ENCODE peak calls at places on chromosomes 5 and 9, in nine cellular contexts. One of them, this sample, is unnamed.
A peak's percentile ranks its signal among the peaks of the same experiment; 100 is the strongest.

GRCh38 chr9:105344283-105344682 is 99.8 kb downstream of the SLC44A1 start:
- DNase-seq in Caki2: no peak
- DNase-seq in lower lobe of right lung: no peak
- DNase-seq in nucleus accumbens: no peak
- DNase-seq in activated CD4-positive, CD25-positive, alpha-beta regulatory T cell: no peak
- DNase-seq in EL: peak; percentile 4
- DNase-seq in NCI-H187 treated with DMSO at 0.1 percent for 48 hours: no peak
- DNase-seq in pancreas: no peak
- DNase-seq in NCI-H2171: no peak
- DNase-seq in this sample: no peak

GRCh38 chr9:125789196-125789595 is 42.0 kb downstream of the PBX3 start:
- DNase-seq in Caki2: no peak
- DNase-seq in activated CD4-positive, CD25-positive, alpha-beta regulatory T cell: no peak
- DNase-seq in NCI-H187 treated with DMSO at 0.1 percent for 48 hours: no peak
- DNase-seq in EL: no peak
- DNase-seq in pancreas: no peak
- DNase-seq in lower lobe of right lung: no peak
- DNase-seq in NCI-H2171: no peak
- DNase-seq in nucleus accumbens: no peak
- DNase-seq in this sample: no peak

GRCh38 chr5:133524597-133524996 is 87.7 kb downstream of the FSTL4 start:
- DNase-seq in NCI-H2171: no peak
- DNase-seq in Caki2: no peak
- DNase-seq in NCI-H187 treated with DMSO at 0.1 percent for 48 hours: no peak
- DNase-seq in EL: no peak
- DNase-seq in activated CD4-positive, CD25-positive, alpha-beta regulatory T cell: no peak
- DNase-seq in lower lobe of right lung: no peak
- DNase-seq in nucleus accumbens: no peak
- DNase-seq in pancreas: no peak
- DNase-seq in this sample: peak; percentile 72

GRCh38 chr5:180281706-180282105 is 10.2 kb downstream of the MAPK9 start:
- DNase-seq in nucleus accumbens: no peak
- DNase-seq in lower lobe of right lung: no peak
- DNase-seq in NCI-H187 treated with DMSO at 0.1 percent for 48 hours: no peak
- DNase-seq in pancreas: no peak
- DNase-seq in Caki2: no peak
- DNase-seq in NCI-H2171: no peak
- DNase-seq in activated CD4-positive, CD25-positive, alpha-beta regulatory T cell: no peak
- DNase-seq in EL: no peak
- DNase-seq in this sample: peak; percentile 66

GRCh38 chr9:121156263-121156731 is 45.4 kb downstream of the RAB14 start:
- DNase-seq in nucleus accumbens: no peak
- DNase-seq in Caki2: peak; percentile 29
- DNase-seq in NCI-H2171: no peak
- DNase-seq in activated CD4-positive, CD25-positive, alpha-beta regulatory T cell: no peak
- DNase-seq in pancreas: no peak
- DNase-seq in NCI-H187 treated with DMSO at 0.1 percent for 48 hours: no peak
- DNase-seq in EL: peak; percentile 79
- DNase-seq in lower lobe of right lung: no peak
- DNase-seq in this sample: no peak

GRCh38 chr5:60551829-60552228 is 148.1 kb downstream of the DEPDC1B start:
- DNase-seq in lower lobe of right lung: no peak
- DNase-seq in Caki2: no peak
- DNase-seq in nucleus accumbens: no peak
- DNase-seq in activated CD4-positive, CD25-positive, alpha-beta regulatory T cell: no peak
- DNase-seq in EL: no peak
- DNase-seq in NCI-H2171: no peak
- DNase-seq in NCI-H187 treated with DMSO at 0.1 percent for 48 hours: no peak
- DNase-seq in pancreas: no peak
- DNase-seq in this sample: no peak

GRCh38 chr5:62460578-62460983 is 48.0 kb downstream of the IPO11 start:
- DNase-seq in nucleus accumbens: no peak
- DNase-seq in activated CD4-positive, CD25-positive, alpha-beta regulatory T cell: no peak
- DNase-seq in pancreas: no peak
- DNase-seq in EL: peak; percentile 48
- DNase-seq in NCI-H187 treated with DMSO at 0.1 percent for 48 hours: peak; percentile 4
- DNase-seq in lower lobe of right lung: no peak
- DNase-seq in Caki2: peak; percentile 41
- DNase-seq in NCI-H2171: no peak
- DNase-seq in this sample: no peak

GRCh38 chr5:88515881-88516819 is 247.5 kb upstream of the TMEM161B start:
- DNase-seq in NCI-H2171: no peak
- DNase-seq in activated CD4-positive, CD25-positive, alpha-beta regulatory T cell: no peak
- DNase-seq in pancreas: no peak
- DNase-seq in NCI-H187 treated with DMSO at 0.1 percent for 48 hours: peak; percentile 18
- DNase-seq in Caki2: no peak
- DNase-seq in EL: no peak
- DNase-seq in lower lobe of right lung: no peak
- DNase-seq in nucleus accumbens: no peak
- DNase-seq in this sample: no peak

GRCh38 chr9:14723301-14723700 is 768 bp upstream of the CER1 start:
- DNase-seq in activated CD4-positive, CD25-positive, alpha-beta regulatory T cell: no peak
- DNase-seq in NCI-H187 treated with DMSO at 0.1 percent for 48 hours: no peak
- DNase-seq in EL: no peak
- DNase-seq in pancreas: no peak
- DNase-seq in nucleus accumbens: no peak
- DNase-seq in lower lobe of right lung: no peak
- DNase-seq in NCI-H2171: no peak
- DNase-seq in Caki2: no peak
- DNase-seq in this sample: no peak

GRCh38 chr9:128688501-128689292 is at the start of gene SET:
- DNase-seq in pancreas: peak; percentile 97
- DNase-seq in NCI-H187 treated with DMSO at 0.1 percent for 48 hours: peak; percentile 24
- DNase-seq in NCI-H2171: peak; percentile 99
- DNase-seq in lower lobe of right lung: peak; percentile 97
- DNase-seq in activated CD4-positive, CD25-positive, alpha-beta regulatory T cell: peak; percentile 92
- DNase-seq in EL: peak; percentile 97
- DNase-seq in nucleus accumbens: peak; percentile 80
- DNase-seq in Caki2: peak; percentile 95
- DNase-seq in this sample: peak; percentile 96

GRCh38 chr5:115738807-115739206 is 77.7 kb downstream of the CDO1 start:
- DNase-seq in activated CD4-positive, CD25-positive, alpha-beta regulatory T cell: no peak
- DNase-seq in Caki2: no peak
- DNase-seq in lower lobe of right lung: no peak
- DNase-seq in NCI-H2171: no peak
- DNase-seq in pancreas: no peak
- DNase-seq in nucleus accumbens: no peak
- DNase-seq in EL: no peak
- DNase-seq in NCI-H187 treated with DMSO at 0.1 percent for 48 hours: no peak
- DNase-seq in this sample: no peak

GRCh38 chr5:53994148-53994547 is 316.2 kb downstream of the ARL15 start:
- DNase-seq in lower lobe of right lung: no peak
- DNase-seq in activated CD4-positive, CD25-positive, alpha-beta regulatory T cell: no peak
- DNase-seq in nucleus accumbens: no peak
- DNase-seq in EL: peak; percentile 57
- DNase-seq in pancreas: no peak
- DNase-seq in NCI-H2171: no peak
- DNase-seq in Caki2: no peak
- DNase-seq in NCI-H187 treated with DMSO at 0.1 percent for 48 hours: no peak
- DNase-seq in this sample: no peak

GRCh38 chr9:37410969-37411785 is 11.3 kb upstream of the GRHPR start:
- DNase-seq in Caki2: no peak
- DNase-seq in EL: peak; percentile 24
- DNase-seq in activated CD4-positive, CD25-positive, alpha-beta regulatory T cell: no peak
- DNase-seq in NCI-H2171: no peak
- DNase-seq in nucleus accumbens: no peak
- DNase-seq in lower lobe of right lung: no peak
- DNase-seq in NCI-H187 treated with DMSO at 0.1 percent for 48 hours: no peak
- DNase-seq in pancreas: peak; percentile 71
- DNase-seq in this sample: no peak

GRCh38 chr5:131534995-131535394 is 100.0 kb downstream of the RAPGEF6 start:
- DNase-seq in EL: no peak
- DNase-seq in activated CD4-positive, CD25-positive, alpha-beta regulatory T cell: no peak
- DNase-seq in NCI-H187 treated with DMSO at 0.1 percent for 48 hours: no peak
- DNase-seq in lower lobe of right lung: no peak
- DNase-seq in NCI-H2171: peak; percentile 42
- DNase-seq in pancreas: no peak
- DNase-seq in nucleus accumbens: no peak
- DNase-seq in Caki2: no peak
- DNase-seq in this sample: no peak